ENCODE peak calls at places on chromosomes 6 and 20, in four cellular contexts. J, N, X and O are unnamed samples. For H3K9me3, the result is how much of the 10 kb centered on the place peaks cover.

GRCh38 chr20:33522256-33522820 is 32.4 kb downstream of the CBFA2T2 start:
- DNase-seq in N (no peak), X (no peak), J (no peak), O (no peak)

GRCh38 chr6:144265390-144265789 is 19.7 kb upstream of the UTRN start:
- DNase-seq in N (no peak), X (peak), J (peak), O (no peak)

GRCh38 chr6:142819603-142820335 is 125.2 kb downstream of the HIVEP2 start:
- DNase-seq in N (no peak), J (peak), X (peak), O (no peak)

GRCh38 chr6:161575508-161576254 is 301.8 kb upstream of the AGPAT4 start:
- DNase-seq in J (peak), X (no peak), N (no peak), O (no peak)

GRCh38 chr6:155265843-155266535 is 2.2 kb downstream of the CLDN20 start:
- DNase-seq in X (no peak), J (peak), N (no peak), O (no peak)

GRCh38 chr20:45909336-45909808 is 2.6 kb downstream of the PLTP start:
- DNase-seq in X (no peak), N (no peak), J (no peak), O (no peak)

GRCh38 chr6:45423901-45424627 is 46.3 kb upstream of the SUPT3H start:
- DNase-seq in J (no peak), N (no peak), X (no peak), O (peak)

GRCh38 chr20:3869839-3870634 is 19.1 kb upstream of the PANK2 start:
- DNase-seq in X (no peak), J (no peak), N (no peak), O (peak)

GRCh38 chr6:161924516-161925116 is 650.8 kb upstream of the AGPAT4 start:
- DNase-seq in N (no peak), J (no peak), X (no peak), O (no peak)

GRCh38 chr6:24227556-24227955 is 101.5 kb downstream of the NRSN1 start:
- DNase-seq in X (no peak), N (no peak), J (no peak), O (no peak)

GRCh38 chr6:135106611-135107010 is 52.0 kb upstream of the HBS1L start:
- DNase-seq in J (no peak), N (no peak), X (no peak), O (no peak)

GRCh38 chr6:153312633-153313032 is 181.6 kb upstream of the RGS17 start:
- DNase-seq in N (no peak), J (peak), X (no peak), O (no peak)

GRCh38 chr6:75502884-75503283 is 9.3 kb upstream of the FILIP1 start:
- DNase-seq in N (no peak), J (no peak), X (no peak), O (no peak)

GRCh38 chr6:33856655-33857054 is 52.9 kb upstream of the MLN start:
- DNase-seq in J (no peak), X (peak), N (no peak), O (peak)

GRCh38 chr20:63686492-63687321 is 9.7 kb upstream of the TNFRSF6B start:
- DNase-seq in X (no peak), N (no peak), J (peak), O (peak)

GRCh38 chr6:72616406-72617015 is 5.4 kb upstream of the KCNQ5 start:
- DNase-seq in J (peak), N (no peak), X (no peak), O (peak)

GRCh38 chr6:33427585-33428218 is 7.8 kb downstream of the SYNGAP1 start:
- DNase-seq in J (peak), X (no peak), N (peak), O (peak)

GRCh38 chr6:40960784-40961430 is 78.1 kb downstream of the UNC5CL start:
- DNase-seq in J (peak), N (no peak), X (no peak), O (no peak)

GRCh38 chr6:159169557-159170332 is 545 bp downstream of the FNDC1 start:
- DNase-seq in X (no peak), N (peak), J (peak), O (peak)

GRCh38 chr20:58054744-58055373 is 173.6 kb downstream of the ANKRD60 start:
- DNase-seq in X (no peak), J (peak), N (no peak), O (no peak)

GRCh38 chr6:133236898-133237297 is 4.3 kb upstream of the EYA4 start:
- DNase-seq in J (peak), X (no peak), N (no peak), O (no peak)

GRCh38 chr6:119495230-119495683 is 145.7 kb upstream of the MAN1A1 start:
- DNase-seq in J (no peak), X (no peak), N (no peak), O (no peak)

GRCh38 chr6:7841781-7842468 is 68.7 kb downstream of the TXNDC5 start:
- DNase-seq in J (peak), X (no peak), N (no peak), O (no peak)

GRCh38 chr6:376823-377571 is 14.6 kb upstream of the IRF4 start:
- DNase-seq in X (no peak), N (no peak), J (no peak), O (no peak)

GRCh38 chr6:129893513-129894098 is 32.5 kb upstream of the TMEM244 start:
- DNase-seq in N (no peak), X (no peak), J (peak), O (peak)

GRCh38 chr6:108896111-108896661 is 48.0 kb downstream of the ARMC2 start:
- DNase-seq in N (no peak), J (peak), X (no peak), O (peak)

GRCh38 chr20:51014797-51015722 is 7.8 kb downstream of the KCNG1 start:
- DNase-seq in N (peak), X (no peak), J (peak), O (peak)

GRCh38 chr20:51016521-51016920 is 6.4 kb downstream of the KCNG1 start:
- DNase-seq in X (no peak), J (no peak), N (no peak), O (no peak)

GRCh38 chr20:51011479-51011878 is 11.4 kb downstream of the KCNG1 start:
- DNase-seq in N (no peak), X (no peak), J (no peak), O (peak)

GRCh38 chr20:51012357-51012756 is 10.6 kb downstream of the KCNG1 start:
- DNase-seq in N (no peak), J (no peak), X (no peak), O (peak)

DNA sequence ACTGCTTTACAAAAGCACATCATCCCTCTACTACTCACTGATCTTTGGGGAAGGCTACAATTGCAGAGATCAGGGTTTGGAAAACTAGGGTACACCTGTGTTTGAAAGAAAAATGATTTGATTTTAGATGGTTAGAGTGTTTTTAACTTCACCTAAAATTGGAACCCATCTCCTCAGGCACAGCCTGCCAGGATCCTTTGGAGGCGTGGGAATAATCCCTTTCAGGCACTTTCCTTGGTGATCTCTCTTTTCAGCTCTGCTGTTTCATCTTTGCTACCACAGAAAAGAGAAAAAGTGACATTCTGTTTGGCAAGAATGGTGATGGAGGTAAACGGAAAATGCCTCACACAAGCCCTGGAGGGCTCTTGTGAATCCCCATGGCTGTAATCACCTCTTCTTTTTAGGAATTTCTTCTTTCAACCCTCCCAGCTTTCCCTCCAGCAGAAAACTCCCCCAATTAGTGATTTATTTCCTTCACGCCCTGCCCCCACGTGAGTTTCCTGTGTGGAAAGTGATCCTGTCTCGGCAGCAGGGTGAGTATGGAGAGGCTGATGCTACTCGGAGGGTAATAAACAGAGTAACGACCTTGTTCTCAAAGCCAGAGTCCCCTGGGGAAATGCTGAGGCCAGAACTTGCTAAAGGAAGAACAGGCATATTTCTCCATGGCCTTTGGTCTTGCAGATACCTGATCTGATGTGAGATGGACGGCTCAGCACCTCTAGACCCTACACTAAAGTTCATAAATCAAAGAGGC is 9.2 kb downstream of the KCNG1 start:
- DNase-seq in N (no peak), X (no peak), J (no peak), O (no peak)
- H3K4me2 ChIP-seq in N (no peak), X (no peak), J (no peak), O (no peak)

GRCh38 chr6:42241915-42242314 is 24.3 kb upstream of the MRPS10 start:
- DNase-seq in N (no peak), X (no peak), J (no peak), O (no peak)
- H3K9me3 ChIP-seq in N (under half), X (under half), J (under half), O (under half)

DNA sequence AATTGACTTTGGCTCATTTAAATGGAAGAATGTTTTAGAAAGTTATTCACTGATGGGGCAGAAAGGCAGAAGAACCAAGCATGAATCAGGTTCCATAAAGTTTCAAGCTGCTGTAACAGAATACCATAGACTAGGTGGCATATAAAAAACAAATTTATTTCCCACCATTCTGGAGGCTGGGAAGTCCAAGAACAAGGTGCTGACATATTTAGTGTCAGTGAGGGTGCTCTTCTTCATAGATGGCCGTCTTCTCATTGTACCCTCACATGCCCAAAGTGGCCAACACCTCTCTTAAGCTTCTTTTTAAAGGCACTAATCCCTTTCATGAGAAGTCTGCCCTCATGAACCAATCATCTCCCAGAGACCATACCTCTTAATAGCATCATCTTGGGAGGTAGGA is 560.2 kb upstream of the FLRT3 start:
- DNase-seq in J (no peak), N (no peak), X (no peak), O (no peak)
- H3K4me3 ChIP-seq in J (no peak), N (no peak), X (no peak), O (no peak)

GRCh38 chr20:460180-460579 is 2.2 kb downstream of the TBC1D20 start:
- DNase-seq in X (no peak), J (no peak), N (no peak), O (no peak)
- H3K4me2 ChIP-seq in X (peak), J (peak), N (peak), O (peak)

DNA sequence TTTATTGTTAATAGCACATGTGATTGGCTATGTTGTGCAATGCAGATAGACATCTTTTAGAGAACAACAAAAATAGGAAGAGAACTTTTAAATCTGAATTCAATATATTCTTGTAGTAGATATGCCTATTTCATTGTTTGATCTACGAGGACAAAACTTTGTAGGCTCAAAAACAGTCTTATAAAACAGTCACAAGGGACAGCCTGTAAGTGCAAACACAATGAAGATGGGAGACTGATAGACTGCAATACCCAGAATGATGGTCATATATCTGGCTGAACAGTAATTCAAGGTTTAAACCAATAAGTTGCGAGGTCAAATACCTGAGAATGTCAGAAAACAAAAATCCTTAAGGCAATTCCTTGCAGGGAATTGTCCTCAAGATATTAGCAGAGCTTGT is 1342.9 kb upstream of the ADGRB3 start:
- DNase-seq in J (no peak), X (no peak), N (no peak), O (no peak)
- H3K9me3 ChIP-seq in J (under half), X (under half), N (under half), O (under half)

DNA sequence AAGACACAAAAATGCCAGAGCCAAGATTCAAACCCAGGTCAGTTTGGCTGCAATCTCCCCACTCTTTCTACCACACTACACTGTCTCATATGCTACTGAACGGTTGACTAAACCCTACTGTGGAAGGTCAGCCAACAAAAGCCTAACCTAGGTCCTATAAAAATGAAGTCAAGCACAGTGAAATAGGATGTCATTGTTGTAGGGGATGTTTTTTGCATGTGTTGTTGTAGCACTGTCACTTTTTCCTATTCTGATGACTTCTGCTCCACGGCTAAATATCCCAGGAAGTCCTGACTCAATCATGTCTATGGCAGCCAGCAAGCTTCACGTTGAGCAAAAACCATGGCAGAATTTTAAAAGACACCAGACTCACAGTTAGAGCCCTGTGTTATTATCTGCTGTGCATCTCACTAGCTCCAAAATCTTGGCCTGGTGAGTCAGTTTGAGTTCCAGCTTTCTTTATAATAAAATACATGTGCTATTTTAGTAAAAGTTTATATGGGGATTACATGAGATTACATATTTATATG is 322.1 kb upstream of the NT5E start:
- DNase-seq in J (peak), N (no peak), X (no peak), O (no peak)
- H3K4me3 ChIP-seq in J (no peak), N (no peak), X (no peak), O (no peak)

GRCh38 chr20:38973107-38973506 is 11.0 kb downstream of the DHX35 start:
- DNase-seq in X (no peak), N (no peak), J (no peak), O (no peak)
- H3K4me2 ChIP-seq in X (peak), N (no peak), J (no peak), O (peak)